ENCODE peak calls at places on chromosomes 11 and 22, in five cellular contexts. G is uterus; H is pancreas; Z is CD8-positive, alpha-beta memory T cell; K is tibial nerve. N is an unnamed sample.

GRCh38 chr11:45180158-45180887 is 33.9 kb downstream of the PRDM11 start:
- DNase-seq in K (no peak), Z (no peak), H (peak; percentile 91), G (peak; percentile 58), N (peak; percentile 9)

GRCh38 chr11:100612766-100613165 is 74.3 kb upstream of the ARHGAP42 start:
- DNase-seq in H (no peak), K (no peak), G (no peak), Z (no peak), N (no peak)

GRCh38 chr11:85718991-85719807 is 33.2 kb upstream of the CCDC89 start:
- DNase-seq in Z (no peak), H (no peak), G (no peak), K (peak; percentile 44), N (no peak)

GRCh38 chr11:95327273-95327948 is 96.4 kb upstream of the SESN3 start:
- DNase-seq in Z (no peak), K (no peak), H (no peak), G (no peak), N (no peak)

GRCh38 chr22:33842421-33843094 is 77.7 kb downstream of the LARGE1 start:
- DNase-seq in Z (no peak), G (no peak), H (no peak), K (no peak), N (no peak)

GRCh38 chr11:127632971-127633680 is 632.6 kb upstream of the KIRREL3 start:
- DNase-seq in G (no peak), Z (no peak), K (no peak), H (no peak), N (no peak)

GRCh38 chr11:64298966-64299846 is 952 bp upstream of the CATSPERZ start:
- DNase-seq in H (peak; percentile 89), G (peak; percentile 58), K (peak; percentile 53), Z (no peak), N (no peak)

GRCh38 chr11:18727499-18728236 is 1.7 kb upstream of the IGSF22 start:
- DNase-seq in Z (peak; percentile 14), G (peak; percentile 24), K (peak; percentile 16), H (no peak), N (peak; percentile 75)

GRCh38 chr22:19106886-19107729 is 15.1 kb downstream of the DGCR2 start:
- DNase-seq in H (no peak), K (no peak), G (no peak), Z (no peak), N (no peak)

GRCh38 chr11:128929991-128930390 is 12.7 kb downstream of the TP53AIP1 start:
- DNase-seq in H (no peak), K (no peak), G (no peak), Z (no peak), N (no peak)

GRCh38 chr11:907668-908067 is 2.9 kb downstream of the CHID1 start:
- DNase-seq in G (no peak), Z (no peak), H (peak; percentile 65), K (no peak), N (no peak)

GRCh38 chr11:43833657-43834073 is 47.0 kb upstream of the ALKBH3 start:
- DNase-seq in K (no peak), G (no peak), H (no peak), Z (no peak), N (peak; percentile 65)

GRCh38 chr22:39727541-39727940 is 157.0 kb downstream of the CACNA1I start:
- DNase-seq in H (no peak), Z (no peak), G (no peak), K (no peak), N (no peak)

GRCh38 chr11:63829823-63830489 is 9.0 kb upstream of the MARK2 start:
- DNase-seq in K (no peak), Z (no peak), G (no peak), H (peak; percentile 43), N (no peak)

GRCh38 chr22:25013634-25014033 is 61.1 kb downstream of the KIAA1671 start:
- DNase-seq in G (no peak), Z (no peak), K (no peak), H (no peak), N (peak; percentile 46)

GRCh38 chr22:35819421-35819820 is 101.7 kb downstream of the APOL5 start:
- DNase-seq in Z (no peak), K (no peak), G (no peak), H (no peak), N (no peak)

GRCh38 chr22:42368379-42369249 is 63.6 kb downstream of the NFAM1 start:
- DNase-seq in G (peak; percentile 39), K (no peak), Z (peak; percentile 42), H (peak; percentile 87), N (no peak)

GRCh38 chr11:111946499-111946898 is 9.4 kb downstream of the DIXDC1 start:
- DNase-seq in H (no peak), K (no peak), Z (no peak), G (no peak), N (no peak)

GRCh38 chr11:3183523-3183922 is 18.4 kb upstream of the OSBPL5 start:
- DNase-seq in G (no peak), Z (no peak), K (no peak), H (no peak), N (no peak)

GRCh38 chr11:108538022-108538424 is 39.8 kb upstream of the POGLUT3 start:
- DNase-seq in Z (no peak), H (no peak), G (no peak), K (no peak), N (no peak)

GRCh38 chr11:100753562-100753961 is 66.5 kb downstream of the ARHGAP42 start:
- DNase-seq in G (no peak), Z (no peak), K (no peak), H (no peak), N (no peak)

GRCh38 chr11:122459064-122459463 is 196.5 kb upstream of the UBASH3B start:
- DNase-seq in Z (no peak), K (no peak), H (no peak), G (no peak), N (no peak)

GRCh38 chr11:41878158-41878557 is 418.7 kb upstream of the LRRC4C start:
- DNase-seq in G (no peak), H (no peak), K (no peak), Z (no peak), N (no peak)

GRCh38 chr11:57407941-57408475 is 17.6 kb upstream of the PRG2 start:
- DNase-seq in Z (no peak), K (no peak), H (no peak), G (no peak), N (no peak)

GRCh38 chr11:68099474-68100405 is 21.4 kb downstream of the CHKA start:
- DNase-seq in K (no peak), H (peak; percentile 92), G (no peak), Z (no peak), N (no peak)

GRCh38 chr11:117877120-117877784 is 794 bp upstream of the FXYD6 start:
- DNase-seq in K (no peak), H (no peak), Z (no peak), G (peak; percentile 51), N (no peak)

GRCh38 chr11:117875397-117876048 is 935 bp downstream of the FXYD6 start:
- DNase-seq in H (no peak), K (no peak), G (no peak), Z (no peak), N (peak; percentile 48)

GRCh38 chr11:117874910-117875396 is 1.5 kb downstream of the FXYD6 start:
- DNase-seq in K (no peak), Z (no peak), G (no peak), H (no peak), N (no peak)

GRCh38 chr11:117876049-117876340 is 463 bp downstream of the FXYD6 start:
- DNase-seq in Z (no peak), H (no peak), G (no peak), K (no peak), N (no peak)

DNA sequence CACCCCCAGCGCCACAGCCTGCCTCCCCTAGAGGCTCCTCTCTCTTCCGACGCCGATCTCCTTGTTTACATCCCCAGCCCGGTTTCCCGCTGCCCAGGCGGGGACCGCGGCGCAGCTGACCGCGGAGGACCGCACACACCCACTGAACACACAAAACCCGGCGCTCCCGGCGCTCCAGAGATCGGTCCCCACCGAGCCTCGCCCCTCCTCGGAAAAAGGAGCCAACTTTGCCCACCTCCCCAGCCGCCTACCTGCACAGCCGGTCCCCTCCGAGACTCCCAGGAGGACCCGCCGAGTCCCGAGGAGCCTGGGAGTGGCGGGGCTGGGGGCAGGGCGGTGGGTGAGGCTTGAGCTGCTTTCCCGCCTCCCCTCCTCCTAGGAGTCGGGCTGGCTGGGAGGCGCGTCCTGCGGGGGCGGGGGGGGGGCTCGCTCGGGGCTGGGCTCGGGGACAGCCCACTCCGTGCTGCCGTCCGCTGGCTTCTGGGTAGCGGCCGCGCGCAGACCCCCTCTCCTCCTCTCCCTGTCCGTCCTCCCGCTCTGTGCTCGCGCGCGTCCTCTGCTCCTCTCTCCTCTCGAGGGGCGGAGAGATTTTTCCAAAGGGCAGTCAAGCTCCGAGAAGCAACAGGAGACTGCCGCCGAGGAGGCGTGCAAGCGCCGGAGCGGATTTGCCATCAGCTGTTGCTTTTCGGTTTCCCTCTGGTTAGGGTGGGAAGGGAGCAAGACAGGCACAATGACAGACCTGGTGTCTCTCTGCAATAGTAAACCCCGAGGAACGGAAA is at the start of gene FXYD6:
- DNase-seq in K (no peak), H (no peak), G (peak; percentile 78), Z (no peak), N (peak; percentile 86)
- H3K27me3 ChIP-seq in K (peaks cover 64% of the 10 kb centered on the region), H (no peaks in the 10 kb centered on the region), G (no peaks in the 10 kb centered on the region), Z (peaks cover 42% of the 10 kb centered on the region), N (no peaks in the 10 kb centered on the region)

GRCh38 chr11:15690326-15690725 is 575.6 kb downstream of the INSC start:
- DNase-seq in Z (no peak), H (no peak), G (no peak), K (no peak), N (no peak)

GRCh38 chr11:15695096-15695721 is 580.5 kb downstream of the INSC start:
- DNase-seq in G (no peak), Z (no peak), K (no peak), H (no peak), N (peak; percentile 14)

GRCh38 chr11:15688351-15688792 is 573.6 kb downstream of the INSC start:
- DNase-seq in G (no peak), H (no peak), K (peak; percentile 69), Z (no peak), N (no peak)

GRCh38 chr11:15696069-15696468 is 581.3 kb downstream of the INSC start:
- DNase-seq in G (no peak), H (no peak), K (no peak), Z (no peak), N (no peak)

GRCh38 chr11:15692739-15693138 is 578.0 kb downstream of the INSC start:
- DNase-seq in H (no peak), K (no peak), Z (no peak), G (no peak), N (no peak)
- H3K27me3 ChIP-seq in H (no peaks in the 10 kb centered on the region), K (no peaks in the 10 kb centered on the region), Z (no peaks in the 10 kb centered on the region), G (no peaks in the 10 kb centered on the region), N (no peaks in the 10 kb centered on the region)

GRCh38 chr22:48618326-48618725 is 1209.3 kb downstream of the BRD1 start:
- DNase-seq in H (no peak), K (no peak), Z (no peak), G (no peak), N (no peak)
- H3K27me3 ChIP-seq in H (no peaks in the 10 kb centered on the region), K (no peaks in the 10 kb centered on the region), Z (no peaks in the 10 kb centered on the region), G (no peaks in the 10 kb centered on the region), N (no peaks in the 10 kb centered on the region)

DNA sequence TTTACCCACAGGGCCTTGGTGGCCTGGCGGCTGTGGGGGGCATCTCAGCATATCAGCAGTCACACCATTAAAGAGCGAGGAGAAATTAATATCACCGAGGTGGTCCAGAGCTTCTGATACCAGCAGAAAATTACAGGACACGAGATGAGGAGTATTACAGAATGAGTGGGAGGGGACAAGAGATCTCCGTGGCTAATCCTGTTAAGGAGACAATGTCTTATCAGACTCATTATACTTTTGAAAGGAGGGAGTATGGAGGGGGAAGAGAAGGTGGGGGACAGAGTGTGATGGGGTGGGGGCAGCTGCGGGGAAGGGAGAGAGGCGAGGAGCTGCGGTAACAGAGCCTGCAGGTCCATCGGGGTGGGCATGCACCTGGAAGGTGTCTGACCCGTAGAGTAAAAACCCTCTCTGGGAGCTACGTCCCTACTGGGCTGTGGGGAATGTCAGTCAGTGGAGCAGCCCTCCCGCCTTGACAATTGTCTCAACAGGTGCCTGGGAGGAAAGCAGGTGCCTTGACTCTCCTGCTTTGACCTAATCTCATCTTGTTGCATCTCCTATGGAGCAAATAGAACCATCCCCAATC is 224.2 kb downstream of the CEP164 start:
- DNase-seq in H (no peak), G (no peak), Z (no peak), K (no peak), N (no peak)
- H3K27me3 ChIP-seq in H (no peaks in the 10 kb centered on the region), G (no peaks in the 10 kb centered on the region), Z (no peaks in the 10 kb centered on the region), K (peaks cover 6% of the 10 kb centered on the region), N (peaks cover 17% of the 10 kb centered on the region)